ENCODE peak calls at places on chromosomes 16 and 17, in five cellular contexts. One of them, this sample, is unnamed.

GRCh38 chr17:39835038-39835786 is 28.9 kb downstream of the IKZF3 start:
- ATAC-seq in activated T-helper 17 cell treated with anti-CD3 and anti-CD28 coated beads, Interleukin-2, amount 50 U/mL, for 72 hours: no peak
- ATAC-seq in effector memory CD8-positive, alpha-beta T cell: no peak
- ATAC-seq in T-cell: no peak
- ATAC-seq in left cardiac atrium: no peak
- ATAC-seq in this sample: no peak

GRCh38 chr17:48995332-48995870 is 1.8 kb upstream of the IGF2BP1 start:
- ATAC-seq in effector memory CD8-positive, alpha-beta T cell: no peak
- ATAC-seq in activated T-helper 17 cell treated with anti-CD3 and anti-CD28 coated beads, Interleukin-2, amount 50 U/mL, for 72 hours: no peak
- ATAC-seq in T-cell: peak
- ATAC-seq in left cardiac atrium: no peak
- ATAC-seq in this sample: no peak

GRCh38 chr17:76529224-76529642 is 8.3 kb downstream of the CYGB start:
- ATAC-seq in activated T-helper 17 cell treated with anti-CD3 and anti-CD28 coated beads, Interleukin-2, amount 50 U/mL, for 72 hours: no peak
- ATAC-seq in left cardiac atrium: peak
- ATAC-seq in effector memory CD8-positive, alpha-beta T cell: no peak
- ATAC-seq in T-cell: no peak
- ATAC-seq in this sample: peak

GRCh38 chr17:70274255-70274654 is 104.9 kb downstream of the KCNJ2 start:
- ATAC-seq in effector memory CD8-positive, alpha-beta T cell: no peak
- ATAC-seq in T-cell: no peak
- ATAC-seq in left cardiac atrium: no peak
- ATAC-seq in activated T-helper 17 cell treated with anti-CD3 and anti-CD28 coated beads, Interleukin-2, amount 50 U/mL, for 72 hours: no peak
- ATAC-seq in this sample: no peak

GRCh38 chr16:79283578-79283977 is 317.0 kb downstream of the MAF start:
- ATAC-seq in effector memory CD8-positive, alpha-beta T cell: peak
- ATAC-seq in activated T-helper 17 cell treated with anti-CD3 and anti-CD28 coated beads, Interleukin-2, amount 50 U/mL, for 72 hours: peak
- ATAC-seq in left cardiac atrium: no peak
- ATAC-seq in T-cell: peak
- ATAC-seq in this sample: no peak

GRCh38 chr16:2710021-2710710 is 9.9 kb downstream of the PRSS27 start:
- ATAC-seq in T-cell: no peak
- ATAC-seq in left cardiac atrium: no peak
- ATAC-seq in effector memory CD8-positive, alpha-beta T cell: no peak
- ATAC-seq in activated T-helper 17 cell treated with anti-CD3 and anti-CD28 coated beads, Interleukin-2, amount 50 U/mL, for 72 hours: peak
- ATAC-seq in this sample: peak

GRCh38 chr17:80482058-80482318 is 5.6 kb upstream of the NPTX1 start:
- ATAC-seq in T-cell: no peak
- ATAC-seq in activated T-helper 17 cell treated with anti-CD3 and anti-CD28 coated beads, Interleukin-2, amount 50 U/mL, for 72 hours: no peak
- ATAC-seq in effector memory CD8-positive, alpha-beta T cell: no peak
- ATAC-seq in left cardiac atrium: no peak
- ATAC-seq in this sample: no peak

GRCh38 chr16:69494993-69495392 is 70.6 kb downstream of the CYB5B start:
- ATAC-seq in effector memory CD8-positive, alpha-beta T cell: peak
- ATAC-seq in left cardiac atrium: no peak
- ATAC-seq in T-cell: no peak
- ATAC-seq in activated T-helper 17 cell treated with anti-CD3 and anti-CD28 coated beads, Interleukin-2, amount 50 U/mL, for 72 hours: peak
- ATAC-seq in this sample: peak

GRCh38 chr17:44086364-44087311 is 16.1 kb downstream of the G6PC3 start:
- ATAC-seq in effector memory CD8-positive, alpha-beta T cell: peak
- ATAC-seq in left cardiac atrium: peak
- ATAC-seq in activated T-helper 17 cell treated with anti-CD3 and anti-CD28 coated beads, Interleukin-2, amount 50 U/mL, for 72 hours: peak
- ATAC-seq in T-cell: peak
- ATAC-seq in this sample: peak

GRCh38 chr16:46920402-46921068 is 36.4 kb downstream of the GPT2 start:
- ATAC-seq in T-cell: no peak
- ATAC-seq in effector memory CD8-positive, alpha-beta T cell: no peak
- ATAC-seq in activated T-helper 17 cell treated with anti-CD3 and anti-CD28 coated beads, Interleukin-2, amount 50 U/mL, for 72 hours: no peak
- ATAC-seq in left cardiac atrium: no peak
- ATAC-seq in this sample: peak

GRCh38 chr17:1605681-1606351 is 22.8 kb downstream of the SLC43A2 start:
- ATAC-seq in activated T-helper 17 cell treated with anti-CD3 and anti-CD28 coated beads, Interleukin-2, amount 50 U/mL, for 72 hours: no peak
- ATAC-seq in effector memory CD8-positive, alpha-beta T cell: no peak
- ATAC-seq in left cardiac atrium: no peak
- ATAC-seq in T-cell: no peak
- ATAC-seq in this sample: peak

GRCh38 chr17:1260762-1261161 is 9.5 kb upstream of the BHLHA9 start:
- ATAC-seq in activated T-helper 17 cell treated with anti-CD3 and anti-CD28 coated beads, Interleukin-2, amount 50 U/mL, for 72 hours: no peak
- ATAC-seq in left cardiac atrium: no peak
- ATAC-seq in effector memory CD8-positive, alpha-beta T cell: no peak
- ATAC-seq in T-cell: no peak
- ATAC-seq in this sample: no peak

GRCh38 chr17:47693667-47694017 is 319 bp upstream of the TBKBP1 start:
- ATAC-seq in activated T-helper 17 cell treated with anti-CD3 and anti-CD28 coated beads, Interleukin-2, amount 50 U/mL, for 72 hours: no peak
- ATAC-seq in effector memory CD8-positive, alpha-beta T cell: peak
- ATAC-seq in left cardiac atrium: no peak
- ATAC-seq in T-cell: peak
- ATAC-seq in this sample: no peak

GRCh38 chr16:3992297-3993051 is 112.0 kb upstream of the CREBBP start:
- ATAC-seq in T-cell: no peak
- ATAC-seq in activated T-helper 17 cell treated with anti-CD3 and anti-CD28 coated beads, Interleukin-2, amount 50 U/mL, for 72 hours: no peak
- ATAC-seq in effector memory CD8-positive, alpha-beta T cell: no peak
- ATAC-seq in left cardiac atrium: peak
- ATAC-seq in this sample: no peak